ENCODE peak calls at places on chromosomes 3 and 15, in nine cellular contexts. I is endodermal cell; X is mucosa of descending colon; S is HuH-7; N is AG20443; E is GM04504; D is central memory CD4-positive, alpha-beta T cell; Z is HCT116; F is omental fat pad. M is an unnamed sample.
A peak's percentile ranks its signal among the peaks of the same experiment; 100 is the strongest.

GRCh38 chr3:46019707-46020106 is 7.6 kb downstream of the XCR1 start:
- DNase-seq in I (no peak), X (no peak), S (no peak), N (peak; percentile 39), E (no peak), D (no peak), Z (no peak), F (no peak), M (no peak)

GRCh38 chr15:27241942-27242341 is 271.0 kb downstream of the GABRG3 start:
- DNase-seq in I (peak; percentile 61), X (no peak), S (no peak), N (no peak), E (no peak), D (no peak), Z (no peak), F (no peak), M (no peak)

GRCh38 chr3:165185707-165186327 is 10.4 kb downstream of the SLITRK3 start:
- DNase-seq in I (peak; percentile 79), X (no peak), S (peak; percentile 28), N (peak; percentile 78), E (peak; percentile 8), D (peak; percentile 6), Z (peak; percentile 67), F (no peak), M (no peak)

GRCh38 chr3:100260081-100260684 is 609 bp upstream of the TBC1D23 start:
- DNase-seq in I (peak; percentile 69), X (peak; percentile 65), S (peak; percentile 52), N (peak; percentile 26), E (no peak), D (no peak), Z (no peak), F (no peak), M (peak; percentile 82)

GRCh38 chr3:57597240-57597972 is at the start of gene ARF4:
- DNase-seq in I (peak; percentile 100), X (peak; percentile 100), S (peak; percentile 72), N (peak; percentile 100), E (peak; percentile 99), D (peak; percentile 100), Z (peak; percentile 99), F (peak; percentile 90), M (peak; percentile 100)

GRCh38 chr3:151268267-151269235 is 9.8 kb downstream of the P2RY14 start:
- DNase-seq in I (no peak), X (no peak), S (no peak), N (no peak), E (no peak), D (peak; percentile 45), Z (no peak), F (no peak), M (no peak)

GRCh38 chr3:145817870-145818483 is 343.0 kb downstream of the PLOD2 start:
- DNase-seq in I (no peak), X (no peak), S (no peak), N (no peak), E (no peak), D (no peak), Z (no peak), F (no peak), M (no peak)

GRCh38 chr3:129501630-129502029 is 26.8 kb upstream of the RHO start:
- DNase-seq in I (no peak), X (no peak), S (no peak), N (no peak), E (no peak), D (no peak), Z (no peak), F (no peak), M (no peak)

GRCh38 chr3:64276131-64276530 is 50.9 kb upstream of the PRICKLE2 start:
- DNase-seq in I (no peak), X (no peak), S (no peak), N (no peak), E (no peak), D (no peak), Z (no peak), F (no peak), M (no peak)

GRCh38 chr15:48143856-48144255 is 23.1 kb downstream of the SLC24A5 start:
- DNase-seq in I (no peak), X (no peak), S (no peak), N (no peak), E (no peak), D (no peak), Z (no peak), F (no peak), M (no peak)

GRCh38 chr15:68275165-68275746 is 2.3 kb upstream of the FEM1B start:
- DNase-seq in I (no peak), X (no peak), S (peak; percentile 57), N (no peak), E (no peak), D (no peak), Z (no peak), F (no peak), M (no peak)